ENCODE peak calls at places on chromosomes 3 and 15, in four cellular contexts. One of them, this sample, is unnamed.

GRCh38 chr15:77014137-77015081 is 19.5 kb downstream of the PSTPIP1 start:
- DNase-seq in A172: no peak
- DNase-seq in DMS53: no peak
- DNase-seq in AG04449: no peak
- DNase-seq in this sample: no peak

GRCh38 chr3:138051946-138052802 is 42.2 kb downstream of the CLDN18 start:
- DNase-seq in A172: peak; percentile 59
- DNase-seq in DMS53: peak; percentile 69
- DNase-seq in AG04449: no peak
- DNase-seq in this sample: peak; percentile 29

GRCh38 chr15:33031324-33031736 is 163.2 kb downstream of the FMN1 start:
- DNase-seq in A172: peak; percentile 67
- DNase-seq in DMS53: peak; percentile 25
- DNase-seq in AG04449: no peak
- DNase-seq in this sample: peak; percentile 94

GRCh38 chr3:82030932-82031331 is 269.5 kb upstream of the GBE1 start:
- DNase-seq in A172: no peak
- DNase-seq in DMS53: no peak
- DNase-seq in AG04449: no peak
- DNase-seq in this sample: peak; percentile 35

GRCh38 chr3:4474683-4475490 is 7.8 kb upstream of the SUMF1 start:
- DNase-seq in A172: peak; percentile 83
- DNase-seq in DMS53: no peak
- DNase-seq in AG04449: no peak
- DNase-seq in this sample: no peak

GRCh38 chr3:44906997-44907396 is 32.6 kb downstream of the TGM4 start:
- DNase-seq in A172: peak; percentile 63
- DNase-seq in DMS53: no peak
- DNase-seq in AG04449: no peak
- DNase-seq in this sample: no peak

GRCh38 chr15:91946075-91946474 is 92.6 kb downstream of the SLCO3A1 start:
- DNase-seq in A172: no peak
- DNase-seq in DMS53: no peak
- DNase-seq in AG04449: no peak
- DNase-seq in this sample: peak; percentile 62

GRCh38 chr15:100330629-100331215 is 11.1 kb downstream of the ADAMTS17 start:
- DNase-seq in A172: no peak
- DNase-seq in DMS53: no peak
- DNase-seq in AG04449: no peak
- DNase-seq in this sample: no peak

GRCh38 chr3:65190111-65190510 is 502.3 kb upstream of the ADAMTS9 start:
- DNase-seq in A172: no peak
- DNase-seq in DMS53: no peak
- DNase-seq in AG04449: no peak
- DNase-seq in this sample: no peak

GRCh38 chr3:9862391-9863235 is 17.4 kb downstream of the CIDEC start:
- DNase-seq in A172: no peak
- DNase-seq in DMS53: peak; percentile 57
- DNase-seq in AG04449: no peak
- DNase-seq in this sample: no peak

GRCh38 chr3:133880287-133880686 is 15.4 kb downstream of the RAB6B start:
- DNase-seq in A172: no peak
- DNase-seq in DMS53: no peak
- DNase-seq in AG04449: no peak
- DNase-seq in this sample: no peak

GRCh38 chr3:12470680-12471079 is 13.6 kb upstream of the TSEN2 start:
- DNase-seq in A172: no peak
- DNase-seq in DMS53: no peak
- DNase-seq in AG04449: no peak
- DNase-seq in this sample: no peak